ENCODE peak calls at places on chromosomes 16 and 17, in four cellular contexts. E is natural killer cell, G is neural crest cell, H is AG10803. D is an unnamed sample.

GRCh38 chr17:82407255-82407654 is 10.9 kb upstream of the HEXD start:
- DNase-seq in E (no peak), G (no peak), H (no peak), D (no peak)

GRCh38 chr17:18004901-18005305 is 32.2 kb downstream of the DRC3 start:
- DNase-seq in E (no peak), G (no peak), H (no peak), D (no peak)

GRCh38 chr16:87319011-87319410 is 1.8 kb upstream of the C16orf95 start:
- DNase-seq in E (no peak), G (no peak), H (no peak), D (no peak)

GRCh38 chr16:14485811-14486519 is 144.1 kb downstream of the PARN start:
- DNase-seq in E (no peak), G (no peak), H (peak), D (no peak)

GRCh38 chr16:31452631-31453106 is 6.6 kb upstream of the ARMC5 start:
- DNase-seq in E (no peak), G (no peak), H (peak), D (no peak)

GRCh38 chr17:35433075-35433894 is 985 bp upstream of the SLFN12 start:
- DNase-seq in E (peak), G (no peak), H (peak), D (peak)

GRCh38 chr16:83914091-83914710 is 15.3 kb downstream of the MLYCD start:
- DNase-seq in E (no peak), G (no peak), H (no peak), D (no peak)

GRCh38 chr17:66578781-66579489 is 256.0 kb upstream of the CACNG5 start:
- DNase-seq in E (no peak), G (no peak), H (no peak), D (no peak)

GRCh38 chr16:6749714-6750113 is 582.9 kb upstream of the RBFOX1 start:
- DNase-seq in E (no peak), G (no peak), H (no peak), D (no peak)

GRCh38 chr17:51703364-51704341 is 443.3 kb downstream of the UTP18 start:
- DNase-seq in E (no peak), G (no peak), H (no peak), D (no peak)

GRCh38 chr17:20294120-20294519 is 173.2 kb downstream of the LGALS9B start:
- DNase-seq in E (no peak), G (no peak), H (no peak), D (no peak)

GRCh38 chr17:17042851-17043667 is 802 bp downstream of the MPRIP start:
- DNase-seq in E (peak), G (no peak), H (peak), D (no peak)

GRCh38 chr17:13702266-13702665 is 100.5 kb upstream of the HS3ST3A1 start:
- DNase-seq in E (no peak), G (no peak), H (peak), D (no peak)

GRCh38 chr16:26569793-26570192 is 496.9 kb upstream of the C16orf82 start:
- DNase-seq in E (no peak), G (peak), H (no peak), D (no peak)

GRCh38 chr16:89191033-89191900 is 9.1 kb downstream of the SLC22A31 start:
- DNase-seq in E (no peak), G (no peak), H (no peak), D (peak)

GRCh38 chr16:82033006-82033405 is 2.0 kb upstream of the HSD17B2 start:
- DNase-seq in E (no peak), G (no peak), H (no peak), D (no peak)

GRCh38 chr17:2421315-2422147 is 20.7 kb upstream of the MNT start:
- DNase-seq in E (no peak), G (no peak), H (no peak), D (no peak)
- TF ChIP-seq CTCF in E (no peak), G (peak), H (peak), D (peak)

DNA sequence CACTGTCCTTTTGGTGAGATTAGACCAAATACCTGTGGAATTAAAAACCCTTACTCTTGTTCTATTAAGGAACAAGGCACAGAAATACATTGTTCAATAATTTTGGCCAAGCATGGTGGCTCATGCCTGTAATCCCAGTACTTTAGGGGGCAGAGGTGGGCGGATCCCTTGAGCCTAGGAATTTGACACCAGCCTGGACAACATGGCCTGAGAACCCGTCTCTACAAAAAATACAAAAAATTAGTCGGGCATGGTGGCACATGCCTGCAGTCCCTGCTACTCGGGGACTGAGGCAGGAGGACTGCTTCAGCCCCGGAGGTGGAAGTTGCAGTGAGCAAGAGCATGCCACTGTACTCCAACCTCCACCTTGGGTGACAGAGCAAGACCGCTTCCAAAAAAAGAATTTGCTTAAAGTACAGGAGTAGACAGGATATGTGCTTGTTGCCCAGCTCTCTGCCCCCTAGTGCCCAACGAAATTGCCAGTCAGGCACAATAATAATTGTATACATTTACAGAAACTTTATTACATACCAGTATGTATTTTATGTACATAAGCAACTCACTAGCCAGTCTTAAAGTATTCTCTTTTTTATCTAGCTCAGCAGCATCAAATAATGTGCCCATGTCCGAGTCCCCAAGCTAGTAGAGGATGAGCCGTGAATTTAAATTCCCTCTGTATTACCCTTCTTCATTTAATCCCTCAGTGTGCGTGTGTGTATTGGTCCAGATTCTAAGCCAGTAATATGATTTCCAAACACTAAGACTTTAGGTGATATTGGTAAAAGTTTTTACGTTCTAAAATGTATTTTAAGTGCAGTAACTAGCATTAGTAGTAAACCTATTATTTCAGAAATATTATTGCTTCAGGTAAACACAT is 1.4 kb downstream of the THUMPD1 start:
- DNase-seq in E (no peak), G (no peak), H (peak), D (no peak)
- TF ChIP-seq CTCF in E (peak), G (peak), H (peak), D (peak)

GRCh38 chr16:72786606-72787005 is 261.3 kb downstream of the ZFHX3 start:
- DNase-seq in E (no peak), G (no peak), H (no peak), D (no peak)

GRCh38 chr16:72789465-72789864 is 258.5 kb downstream of the ZFHX3 start:
- DNase-seq in E (no peak), G (no peak), H (no peak), D (no peak)

GRCh38 chr16:72788269-72788809 is 259.6 kb downstream of the ZFHX3 start:
- DNase-seq in E (no peak), G (no peak), H (no peak), D (no peak)

GRCh38 chr16:72787130-72787518 is 260.8 kb downstream of the ZFHX3 start:
- DNase-seq in E (no peak), G (peak), H (no peak), D (no peak)

GRCh38 chr16:72787519-72788268 is 260.2 kb downstream of the ZFHX3 start:
- DNase-seq in E (peak), G (peak), H (peak), D (peak)
- TF ChIP-seq CTCF in E (no peak), G (no peak), H (no peak), D (no peak)

DNA sequence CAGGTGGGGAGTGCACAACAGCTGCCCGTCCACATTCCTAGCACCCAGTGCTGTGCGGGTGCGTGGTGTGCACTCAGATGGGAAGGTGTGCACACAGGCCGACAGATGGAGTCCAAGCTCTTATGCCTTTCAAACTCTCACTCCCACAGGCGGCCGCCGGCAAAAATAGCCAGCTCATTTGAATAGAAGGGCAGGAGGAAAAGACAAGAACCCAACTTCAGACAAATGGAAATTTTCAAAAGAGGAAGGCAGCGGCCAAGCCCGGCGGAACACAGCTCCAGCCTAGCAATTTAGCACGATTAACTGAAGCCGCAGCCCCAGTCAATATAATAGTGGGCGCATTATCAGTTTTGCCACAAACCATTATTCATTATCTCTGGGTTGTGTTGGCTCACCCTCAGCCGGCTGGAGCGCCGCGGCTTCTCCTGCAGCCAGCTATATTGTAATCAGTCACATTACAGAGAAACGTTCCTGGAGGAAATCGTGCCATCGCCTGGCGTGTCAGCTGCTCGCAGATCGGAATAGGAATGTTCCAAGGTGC is 103.9 kb upstream of the SEC14L1 start:
- DNase-seq in E (no peak), G (no peak), H (no peak), D (no peak)
- TF ChIP-seq CTCF in E (no peak), G (no peak), H (no peak), D (no peak)

GRCh38 chr17:75393523-75394331 is 11.8 kb downstream of the GRB2 start:
- DNase-seq in E (peak), G (peak), H (peak), D (peak)
- TF ChIP-seq CTCF in E (no peak), G (no peak), H (peak), D (no peak)